ENCODE peak calls at places on chromosomes 6 and 20, in five cellular contexts. G is iris pigment epithelial cell; E is body of pancreas; U is activated CD8-positive, alpha-beta T cell treated with anti-CD3 and anti-CD28 coated beads for 36 hours; L is HFFc6. N is an unnamed sample.

GRCh38 chr20:19647992-19648391 is 110.1 kb upstream of the RIN2 start:
- DNase-seq in L (no peak), U (no peak), G (no peak), E (no peak), N (no peak)

GRCh38 chr6:26159417-26160273 is 72.4 kb downstream of the HFE start:
- DNase-seq in E (no peak), U (peak; percentile 38), L (peak; percentile 25), G (peak; percentile 45), N (no peak)

GRCh38 chr6:167336818-167337217 is 11.9 kb downstream of the TTLL2 start:
- DNase-seq in L (no peak), G (no peak), U (no peak), E (no peak), N (no peak)

GRCh38 chr6:21593927-21594421 is 423 bp downstream of the SOX4 start:
- DNase-seq in L (peak; percentile 70), U (peak; percentile 24), E (peak; percentile 52), G (peak; percentile 86), N (no peak)

GRCh38 chr6:165218816-165219215 is 90.6 kb downstream of the C6orf118 start:
- DNase-seq in U (no peak), G (peak; percentile 1), L (no peak), E (no peak), N (no peak)

GRCh38 chr6:170147056-170147787 is 143.7 kb downstream of the DLL1 start:
- DNase-seq in L (no peak), G (no peak), E (no peak), U (peak; percentile 34), N (no peak)

GRCh38 chr6:166440729-166441128 is 58.0 kb upstream of the MPC1 start:
- DNase-seq in U (no peak), L (no peak), E (no peak), G (no peak), N (no peak)

GRCh38 chr20:9981834-9982233 is 53.0 kb upstream of the ANKEF1 start:
- DNase-seq in U (no peak), G (no peak), L (no peak), E (no peak), N (no peak)

GRCh38 chr20:61767776-61768494 is 297.7 kb downstream of the TAF4 start:
- DNase-seq in G (no peak), E (no peak), L (no peak), U (no peak), N (no peak)

GRCh38 chr6:155183095-155183494 is 80.7 kb upstream of the CLDN20 start:
- DNase-seq in E (no peak), G (no peak), L (no peak), U (no peak), N (no peak)

GRCh38 chr6:157607317-157608109 is 215.5 kb upstream of the SNX9 start:
- DNase-seq in E (no peak), G (peak; percentile 11), U (no peak), L (no peak), N (no peak)

GRCh38 chr6:118890997-118891790 is 2.8 kb upstream of the ASF1A start:
- DNase-seq in G (no peak), U (no peak), E (no peak), L (no peak), N (no peak)

GRCh38 chr6:168713839-168714238 is 272.9 kb downstream of the SMOC2 start:
- DNase-seq in E (peak; percentile 49), U (no peak), L (no peak), G (peak; percentile 2), N (no peak)

GRCh38 chr20:44038681-44039123 is 124.0 kb downstream of the TOX2 start:
- DNase-seq in U (no peak), G (no peak), L (no peak), E (no peak), N (no peak)

GRCh38 chr6:116564921-116565872 is 6.1 kb upstream of the RWDD1 start:
- DNase-seq in L (no peak), G (no peak), E (peak; percentile 3), U (peak; percentile 30), N (no peak)

GRCh38 chr20:61639200-61639599 is 387.1 kb downstream of the CDH4 start:
- DNase-seq in E (no peak), U (no peak), L (no peak), G (peak; percentile 23), N (no peak)

GRCh38 chr20:7716286-7716972 is 223.8 kb downstream of the HAO1 start:
- DNase-seq in G (no peak), U (no peak), E (no peak), L (no peak), N (no peak)

GRCh38 chr6:112539355-112539754 is 192.2 kb downstream of the RFPL4B start:
- DNase-seq in U (no peak), G (no peak), L (no peak), E (no peak), N (no peak)

GRCh38 chr6:159125977-159126376 is 43.2 kb upstream of the FNDC1 start:
- DNase-seq in E (no peak), G (no peak), L (no peak), U (no peak), N (no peak)

GRCh38 chr6:166774770-166775169 is 147.7 kb upstream of the RPS6KA2 start:
- DNase-seq in E (no peak), L (no peak), U (no peak), G (no peak), N (peak; percentile 27)

GRCh38 chr6:23980965-23981364 is 145.1 kb upstream of the NRSN1 start:
- DNase-seq in E (no peak), U (no peak), G (no peak), L (no peak), N (no peak)

GRCh38 chr6:885051-885590 is 192.2 kb upstream of the EXOC2 start:
- DNase-seq in L (no peak), U (no peak), G (no peak), E (no peak), N (no peak)

GRCh38 chr20:33684533-33685327 is 1.5 kb downstream of the E2F1 start:
- DNase-seq in E (no peak), L (no peak), G (no peak), U (no peak), N (no peak)

GRCh38 chr6:41846666-41847237 is 48.4 kb downstream of the USP49 start:
- DNase-seq in E (peak; percentile 76), L (peak; percentile 95), G (peak; percentile 93), U (peak; percentile 66), N (peak; percentile 66)

GRCh38 chr20:57397693-57398108 is 6.5 kb downstream of the RBM38 start:
- DNase-seq in U (peak; percentile 63), G (no peak), E (peak; percentile 50), L (no peak), N (no peak)

GRCh38 chr20:2657241-2657640 is 4.8 kb downstream of the NOP56 start:
- DNase-seq in L (no peak), G (no peak), E (no peak), U (no peak), N (no peak)

N was measured in lung.